ENCODE peak calls at places on chromosomes 4 and X, in five cellular contexts. F is heart left ventricle, S is mammary epithelial cell, K is A549, U is hepatocyte. I is an unnamed sample.

GRCh38 chrX:1554469-1555210 is 17.7 kb upstream of the P2RY8 start:
- DNase-seq in F (no peak), U (no peak), K (no peak), S (no peak), I (no peak)

GRCh38 chr4:53809816-53810215 is 218.5 kb upstream of the LNX1 start:
- DNase-seq in U (no peak), K (no peak), S (no peak), F (no peak), I (no peak)

GRCh38 chr4:14375816-14376215 is 626.5 kb upstream of the CPEB2 start:
- DNase-seq in U (no peak), S (peak; percentile 71), F (no peak), K (no peak), I (no peak)

GRCh38 chrX:43661521-43662240 is 5.6 kb downstream of the MAOA start:
- DNase-seq in K (no peak), F (no peak), S (peak; percentile 13), U (no peak), I (no peak)

GRCh38 chr4:187887886-187888285 is 107.7 kb upstream of the ZFP42 start:
- DNase-seq in K (no peak), F (no peak), U (no peak), S (no peak), I (no peak)

GRCh38 chr4:4780634-4781287 is 78.7 kb upstream of the MSX1 start:
- DNase-seq in F (no peak), S (peak; percentile 43), U (no peak), K (no peak), I (no peak)

GRCh38 chr4:24428850-24429249 is 155.5 kb downstream of the DHX15 start:
- DNase-seq in F (no peak), K (no peak), S (no peak), U (no peak), I (no peak)

GRCh38 chr4:127505203-127505602 is 127.6 kb upstream of the INTU start:
- DNase-seq in S (peak; percentile 2), K (no peak), U (peak; percentile 26), F (peak; percentile 38), I (no peak)

GRCh38 chr4:72358483-72358882 is 210.5 kb downstream of the ADAMTS3 start:
- DNase-seq in F (no peak), K (no peak), U (no peak), S (no peak), I (no peak)

GRCh38 chr4:69858683-69859082 is 1.3 kb downstream of the SULT1E1 start:
- DNase-seq in U (peak; percentile 13), K (no peak), F (no peak), S (peak; percentile 78), I (no peak)

GRCh38 chr4:13322681-13323101 is 161.4 kb downstream of the RAB28 start:
- DNase-seq in K (no peak), S (peak; percentile 54), U (no peak), F (no peak), I (no peak)

GRCh38 chr4:184899261-184900134 is 73.7 kb upstream of the ACSL1 start:
- DNase-seq in S (peak; percentile 73), U (no peak), K (no peak), F (no peak), I (peak; percentile 83)

GRCh38 chrX:114650351-114650750 is 66.5 kb downstream of the HTR2C start:
- DNase-seq in K (no peak), U (no peak), F (no peak), S (no peak), I (no peak)

DNA sequence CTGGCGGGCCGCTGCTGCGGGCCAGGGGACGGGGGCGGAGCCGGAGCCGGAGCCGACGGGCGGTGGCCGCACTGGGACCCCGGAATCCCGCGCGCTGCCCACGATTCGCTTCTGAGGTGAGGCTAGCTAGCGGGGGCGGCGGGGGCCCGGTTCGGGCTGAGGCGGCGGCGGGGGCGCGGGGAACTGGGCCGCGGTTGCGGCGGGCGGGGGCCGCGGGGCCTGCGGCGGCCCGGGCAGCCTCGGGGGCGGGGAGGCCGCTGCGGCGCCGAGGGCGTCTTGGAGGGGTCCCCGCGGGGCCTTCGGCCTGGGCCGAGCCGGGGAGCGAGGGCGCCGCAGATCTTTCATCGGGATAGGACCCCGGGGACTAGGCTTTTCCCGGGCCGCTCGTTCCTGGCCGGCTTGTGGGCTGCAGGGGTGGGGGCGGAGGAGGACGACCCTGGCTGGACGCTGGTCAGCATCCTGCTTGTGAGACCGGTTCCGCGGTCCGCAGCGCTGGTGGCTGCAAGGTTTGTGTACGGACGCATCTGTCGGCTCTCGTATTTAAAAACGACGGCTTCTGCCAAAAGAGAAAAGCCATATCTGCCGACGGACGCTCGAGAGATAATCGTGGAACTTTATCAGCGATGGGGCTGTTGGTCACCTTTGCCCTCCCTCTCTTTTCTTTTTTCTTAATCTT is 403 bp downstream of the ADD1 start:
- DNase-seq in S (peak; percentile 30), K (no peak), F (peak; percentile 65), U (peak; percentile 8), I (peak; percentile 77)
- H3K4me1 ChIP-seq in S (peaks cover 11% of the 10 kb centered on the region), K (peaks cover 19% of the 10 kb centered on the region), F (peaks cover 54% of the 10 kb centered on the region), U (peaks cover 29% of the 10 kb centered on the region), I (peaks cover 57% of the 10 kb centered on the region)

DNA sequence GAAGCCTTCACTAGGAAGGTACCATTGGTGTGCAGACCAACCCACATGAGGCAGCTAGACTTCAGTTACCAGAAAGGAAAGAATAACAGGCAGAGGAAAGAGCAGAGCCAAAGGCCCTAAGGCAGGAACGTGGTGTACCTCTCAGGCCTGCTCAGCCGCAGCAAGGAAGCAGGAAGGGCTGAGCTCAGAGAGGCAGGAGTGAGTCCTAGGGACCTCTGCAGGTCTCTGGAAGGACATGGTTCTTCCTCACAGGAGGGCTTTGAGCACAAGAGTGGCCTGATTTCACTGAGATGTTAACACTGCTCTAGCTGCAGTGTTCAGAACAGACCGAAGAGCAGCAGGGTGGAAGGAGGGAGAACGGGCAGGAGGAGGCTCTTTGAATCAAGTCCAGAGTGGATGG is 124.6 kb downstream of the DCHS2 start:
- DNase-seq in S (no peak), K (no peak), U (no peak), F (no peak), I (no peak)
- H3K4me1 ChIP-seq in S (peaks cover 4% of the 10 kb centered on the region), K (no peaks in the 10 kb centered on the region), U (no peaks in the 10 kb centered on the region), F (no peaks in the 10 kb centered on the region), I (no peaks in the 10 kb centered on the region)

GRCh38 chr4:1211951-1212545 is 36.9 kb downstream of the CTBP1 start:
- DNase-seq in U (no peak), K (no peak), S (no peak), F (no peak), I (peak; percentile 51)
- H3K4me1 ChIP-seq in U (peaks cover 28% of the 10 kb centered on the region), K (no peaks in the 10 kb centered on the region), S (no peaks in the 10 kb centered on the region), F (peaks cover 62% of the 10 kb centered on the region), I (peaks cover 72% of the 10 kb centered on the region)

GRCh38 chrX:17986977-17987376 is 125.9 kb upstream of the RAI2 start:
- DNase-seq in S (no peak), U (no peak), K (no peak), F (no peak), I (no peak)
- H3K4me1 ChIP-seq in S (no peaks in the 10 kb centered on the region), U (no peaks in the 10 kb centered on the region), K (no peaks in the 10 kb centered on the region), F (no peaks in the 10 kb centered on the region), I (no peaks in the 10 kb centered on the region)

GRCh38 chr4:76762136-76763130 is 135.5 kb downstream of the SOWAHB start:
- DNase-seq in K (no peak), S (no peak), F (no peak), U (no peak), I (no peak)
- H3K4me1 ChIP-seq in K (peaks cover 5% of the 10 kb centered on the region), S (peaks cover 3% of the 10 kb centered on the region), F (peaks cover 11% of the 10 kb centered on the region), U (no peaks in the 10 kb centered on the region), I (no peaks in the 10 kb centered on the region)

GRCh38 chr4:89301902-89302301 is 5.7 kb downstream of the GPRIN3 start:
- DNase-seq in S (no peak), F (no peak), K (no peak), U (no peak), I (no peak)

GRCh38 chr4:89299153-89299789 is 8.3 kb downstream of the GPRIN3 start:
- DNase-seq in U (no peak), F (no peak), K (no peak), S (no peak), I (no peak)

GRCh38 chr4:89300060-89300459 is 7.5 kb downstream of the GPRIN3 start:
- DNase-seq in U (no peak), K (no peak), F (no peak), S (no peak), I (no peak)

GRCh38 chr4:89301003-89301402 is 6.6 kb downstream of the GPRIN3 start:
- DNase-seq in S (no peak), K (no peak), F (no peak), U (no peak), I (no peak)

DNA sequence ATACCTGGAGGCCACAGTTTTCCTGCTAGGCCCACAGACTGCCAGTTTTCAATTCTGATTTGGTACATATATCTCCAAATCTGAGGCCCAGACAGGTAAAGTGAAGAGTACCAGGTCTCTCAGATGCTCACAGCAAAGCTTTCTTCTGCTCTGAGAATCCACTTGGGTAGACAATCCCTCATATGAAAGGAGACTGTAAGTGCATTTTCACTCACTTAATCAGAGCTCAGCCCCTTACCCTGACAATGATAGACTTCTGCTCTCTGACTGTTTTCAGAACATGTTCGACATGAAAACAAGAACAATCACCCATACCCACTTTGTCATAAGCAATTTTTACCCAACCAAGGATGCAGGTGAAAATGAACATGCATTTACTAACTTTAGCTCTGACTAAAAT is 7.1 kb downstream of the GPRIN3 start:
- DNase-seq in K (no peak), S (no peak), F (no peak), U (no peak), I (no peak)
- H3K4me1 ChIP-seq in K (peaks cover 69% of the 10 kb centered on the region), S (no peaks in the 10 kb centered on the region), F (peaks cover 88% of the 10 kb centered on the region), U (peaks cover 18% of the 10 kb centered on the region), I (peaks cover 52% of the 10 kb centered on the region)

DNA sequence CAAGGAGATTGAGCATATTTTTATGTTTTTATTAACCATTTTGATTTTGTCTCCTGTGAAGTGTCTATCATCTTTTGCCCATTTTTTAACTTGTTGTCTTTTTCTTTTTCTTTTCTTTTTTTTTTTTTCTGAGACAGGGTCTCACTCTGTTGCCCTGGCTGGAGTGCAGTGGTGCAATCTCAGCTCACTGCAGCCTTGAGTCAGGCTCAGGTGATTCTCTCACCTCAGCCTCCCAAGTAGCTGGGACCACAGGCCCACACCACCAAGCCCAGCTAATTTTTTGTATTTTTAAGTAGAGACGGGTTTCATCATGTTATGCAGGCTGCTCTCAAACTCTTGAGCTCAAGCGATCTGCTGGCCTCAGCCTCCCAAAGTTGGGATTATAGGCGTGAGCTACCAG is 4.6 kb upstream of the ADD1 start:
- DNase-seq in S (no peak), F (no peak), K (no peak), U (no peak), I (no peak)
- H3K4me1 ChIP-seq in S (peaks cover 7% of the 10 kb centered on the region), F (peaks cover 42% of the 10 kb centered on the region), K (peaks cover 5% of the 10 kb centered on the region), U (peaks cover 6% of the 10 kb centered on the region), I (peaks cover 55% of the 10 kb centered on the region)

GRCh38 chrX:152086141-152086540 is 52.2 kb downstream of the MAGEA10 start:
- DNase-seq in K (no peak), U (no peak), F (no peak), S (no peak), I (no peak)
- H3K4me1 ChIP-seq in K (no peaks in the 10 kb centered on the region), U (no peaks in the 10 kb centered on the region), F (no peaks in the 10 kb centered on the region), S (no peaks in the 10 kb centered on the region), I (no peaks in the 10 kb centered on the region)

DNA sequence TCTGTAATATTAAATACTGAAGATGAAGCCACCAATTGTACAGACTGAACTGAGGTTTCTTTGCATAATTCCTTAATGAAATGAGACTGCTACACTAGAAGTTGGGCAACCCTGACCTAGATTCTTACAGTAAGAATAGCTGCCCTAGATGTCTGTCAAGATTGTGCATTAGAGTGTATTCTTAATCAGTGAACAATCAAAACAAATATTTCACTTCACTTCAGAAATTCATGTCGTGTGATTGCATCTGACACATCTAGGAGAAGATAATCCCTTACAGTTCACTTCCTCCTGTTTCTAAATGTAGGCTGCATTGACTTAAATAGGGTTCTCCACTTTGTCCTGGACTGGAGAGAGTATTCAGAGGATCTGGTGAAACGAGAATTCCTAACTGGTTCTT is 283.1 kb downstream of the HNRNPD start:
- DNase-seq in U (no peak), F (no peak), S (no peak), K (no peak), I (no peak)
- H3K4me1 ChIP-seq in U (no peaks in the 10 kb centered on the region), F (no peaks in the 10 kb centered on the region), S (no peaks in the 10 kb centered on the region), K (no peaks in the 10 kb centered on the region), I (no peaks in the 10 kb centered on the region)

GRCh38 chr4:85744950-85745349 is 270.0 kb downstream of the ARHGAP24 start:
- DNase-seq in S (peak; percentile 35), K (no peak), F (no peak), U (peak; percentile 23), I (no peak)
- H3K4me1 ChIP-seq in S (peaks cover 8% of the 10 kb centered on the region), K (peaks cover 45% of the 10 kb centered on the region), F (peaks cover 40% of the 10 kb centered on the region), U (no peaks in the 10 kb centered on the region), I (peaks cover 23% of the 10 kb centered on the region)